ENCODE peak calls at places on chromosomes 16 and 17, in five cellular contexts. One of them, this sample, is unnamed.

GRCh38 chr17:75774471-75774987 is 9.5 kb upstream of the GALK1 start:
- DNase-seq in sigmoid colon: peak; percentile 68
- DNase-seq in fibroblast of mammary gland: no peak
- DNase-seq in brain microvascular endothelial cell: no peak
- DNase-seq in prostate gland: no peak
- DNase-seq in this sample: no peak

GRCh38 chr17:1422907-1423306 is 22.9 kb upstream of the YWHAE start:
- DNase-seq in sigmoid colon: no peak
- DNase-seq in brain microvascular endothelial cell: peak; percentile 97
- DNase-seq in prostate gland: no peak
- DNase-seq in fibroblast of mammary gland: peak; percentile 98
- DNase-seq in this sample: no peak

GRCh38 chr17:78108726-78109488 is 19.6 kb downstream of the TMC6 start:
- DNase-seq in brain microvascular endothelial cell: no peak
- DNase-seq in prostate gland: no peak
- DNase-seq in fibroblast of mammary gland: no peak
- DNase-seq in sigmoid colon: peak; percentile 58
- DNase-seq in this sample: no peak

GRCh38 chr16:82995927-82996441 is 369.2 kb downstream of the CDH13 start:
- DNase-seq in brain microvascular endothelial cell: peak; percentile 88
- DNase-seq in fibroblast of mammary gland: peak; percentile 63
- DNase-seq in sigmoid colon: no peak
- DNase-seq in prostate gland: no peak
- DNase-seq in this sample: no peak

GRCh38 chr17:58513913-58514794 is at the start of gene MTMR4:
- DNase-seq in fibroblast of mammary gland: peak; percentile 55
- DNase-seq in prostate gland: peak; percentile 82
- DNase-seq in brain microvascular endothelial cell: peak; percentile 18
- DNase-seq in sigmoid colon: peak; percentile 92
- DNase-seq in this sample: peak; percentile 60

GRCh38 chr17:34780438-34780837 is 180.8 kb downstream of the CCT6B start:
- DNase-seq in prostate gland: no peak
- DNase-seq in brain microvascular endothelial cell: no peak
- DNase-seq in sigmoid colon: no peak
- DNase-seq in fibroblast of mammary gland: no peak
- DNase-seq in this sample: no peak

GRCh38 chr17:80892900-80893603 is 98.6 kb upstream of the CHMP6 start:
- DNase-seq in brain microvascular endothelial cell: peak; percentile 70
- DNase-seq in sigmoid colon: no peak
- DNase-seq in prostate gland: no peak
- DNase-seq in fibroblast of mammary gland: peak; percentile 88
- DNase-seq in this sample: no peak

GRCh38 chr16:28309811-28310311 is 17.5 kb downstream of the SBK1 start:
- DNase-seq in sigmoid colon: no peak
- DNase-seq in prostate gland: no peak
- DNase-seq in fibroblast of mammary gland: no peak
- DNase-seq in brain microvascular endothelial cell: no peak
- DNase-seq in this sample: peak; percentile 87

GRCh38 chr16:87278191-87279093 is 38.8 kb downstream of the C16orf95 start:
- DNase-seq in fibroblast of mammary gland: peak; percentile 74
- DNase-seq in sigmoid colon: peak; percentile 85
- DNase-seq in brain microvascular endothelial cell: peak; percentile 77
- DNase-seq in prostate gland: peak; percentile 74
- DNase-seq in this sample: peak; percentile 44

GRCh38 chr17:28983286-28984240 is 22.3 kb downstream of the SEZ6 start:
- DNase-seq in fibroblast of mammary gland: no peak
- DNase-seq in brain microvascular endothelial cell: no peak
- DNase-seq in prostate gland: no peak
- DNase-seq in sigmoid colon: no peak
- DNase-seq in this sample: no peak

GRCh38 chr17:70848785-70849184 is 679.5 kb downstream of the KCNJ2 start:
- DNase-seq in fibroblast of mammary gland: peak; percentile 8
- DNase-seq in sigmoid colon: no peak
- DNase-seq in prostate gland: no peak
- DNase-seq in brain microvascular endothelial cell: peak; percentile 5
- DNase-seq in this sample: no peak

GRCh38 chr17:42179911-42180410 is 981 bp downstream of the KCNH4 start:
- DNase-seq in prostate gland: peak; percentile 16
- DNase-seq in brain microvascular endothelial cell: no peak
- DNase-seq in fibroblast of mammary gland: peak; percentile 30
- DNase-seq in sigmoid colon: no peak
- DNase-seq in this sample: peak; percentile 33

GRCh38 chr17:80122026-80122575 is 20.7 kb downstream of the GAA start:
- DNase-seq in sigmoid colon: peak; percentile 58
- DNase-seq in brain microvascular endothelial cell: no peak
- DNase-seq in prostate gland: no peak
- DNase-seq in fibroblast of mammary gland: no peak
- DNase-seq in this sample: no peak

GRCh38 chr16:67349172-67349571 is 22.6 kb downstream of the LRRC36 start:
- DNase-seq in sigmoid colon: no peak
- DNase-seq in brain microvascular endothelial cell: no peak
- DNase-seq in prostate gland: no peak
- DNase-seq in fibroblast of mammary gland: peak; percentile 46
- DNase-seq in this sample: no peak

GRCh38 chr16:24769806-24770205 is 40.4 kb downstream of the TNRC6A start:
- DNase-seq in prostate gland: no peak
- DNase-seq in fibroblast of mammary gland: peak; percentile 33
- DNase-seq in sigmoid colon: no peak
- DNase-seq in brain microvascular endothelial cell: peak; percentile 62
- DNase-seq in this sample: no peak